ENCODE peak calls at places on chromosomes 3 and 15, in four cellular contexts. Q is IMR-90, K is K562, B is GM12878. C is an unnamed sample.

GRCh38 chr3:115808816-115809215 is 185.5 kb downstream of the GAP43 start:
- DNase-seq in Q (no peak), K (no peak), B (no peak), C (no peak)

GRCh38 chr15:66761723-66762595 is 59.9 kb downstream of the SMAD6 start:
- DNase-seq in Q (no peak), K (no peak), B (no peak), C (no peak)

GRCh38 chr3:193342551-193342950 is 36.0 kb downstream of the ATP13A5 start:
- DNase-seq in Q (no peak), K (no peak), B (no peak), C (no peak)

GRCh38 chr3:10278501-10278900 is 14.2 kb downstream of the GHRL start:
- DNase-seq in Q (no peak), K (no peak), B (no peak), C (no peak)

GRCh38 chr3:25854635-25855034 is 64.7 kb downstream of the OXSM start:
- DNase-seq in Q (peak), K (no peak), B (no peak), C (peak)

GRCh38 chr3:129493206-129493605 is 35.2 kb upstream of the RHO start:
- DNase-seq in Q (no peak), K (no peak), B (no peak), C (no peak)

GRCh38 chr15:29990035-29990434 is 92.7 kb upstream of the GOLGA8J start:
- DNase-seq in Q (no peak), K (no peak), B (no peak), C (no peak)

GRCh38 chr15:57216288-57216687 is 160.0 kb upstream of the CGNL1 start:
- DNase-seq in Q (peak), K (no peak), B (no peak), C (no peak)

GRCh38 chr15:51620647-51621046 is 1.9 kb downstream of the DMXL2 start:
- DNase-seq in Q (no peak), K (no peak), B (no peak), C (no peak)

GRCh38 chr3:150603888-150604319 is 783 bp downstream of the SELENOT start:
- DNase-seq in Q (no peak), K (no peak), B (no peak), C (no peak)

GRCh38 chr3:154428369-154429206 is 1.4 kb downstream of the GPR149 start:
- DNase-seq in Q (no peak), K (no peak), B (no peak), C (no peak)

GRCh38 chr3:160134964-160135363 is 90.3 kb upstream of the C3orf80 start:
- DNase-seq in Q (peak), K (no peak), B (no peak), C (no peak)

GRCh38 chr15:63675263-63675662 is 78.1 kb downstream of the FBXL22 start:
- DNase-seq in Q (no peak), K (no peak), B (no peak), C (no peak)

GRCh38 chr3:109413049-109413448 is 75.7 kb upstream of the DPPA4 start:
- DNase-seq in Q (no peak), K (no peak), B (no peak), C (no peak)

GRCh38 chr3:98732239-98733054 is 30.7 kb upstream of the ST3GAL6 start:
- DNase-seq in Q (no peak), K (no peak), B (no peak), C (peak)

GRCh38 chr3:56342475-56342874 is 125.8 kb downstream of the ERC2 start:
- DNase-seq in Q (no peak), K (no peak), B (no peak), C (no peak)

GRCh38 chr3:14261229-14261628 is 82.6 kb downstream of the LSM3 start:
- DNase-seq in Q (peak), K (peak), B (peak), C (peak)

GRCh38 chr3:62462097-62462789 is 88.9 kb upstream of the FEZF2 start:
- DNase-seq in Q (no peak), K (no peak), B (no peak), C (no peak)

GRCh38 chr3:152244156-152244888 is 24.4 kb upstream of the MBNL1 start:
- DNase-seq in Q (no peak), K (no peak), B (no peak), C (no peak)

DNA sequence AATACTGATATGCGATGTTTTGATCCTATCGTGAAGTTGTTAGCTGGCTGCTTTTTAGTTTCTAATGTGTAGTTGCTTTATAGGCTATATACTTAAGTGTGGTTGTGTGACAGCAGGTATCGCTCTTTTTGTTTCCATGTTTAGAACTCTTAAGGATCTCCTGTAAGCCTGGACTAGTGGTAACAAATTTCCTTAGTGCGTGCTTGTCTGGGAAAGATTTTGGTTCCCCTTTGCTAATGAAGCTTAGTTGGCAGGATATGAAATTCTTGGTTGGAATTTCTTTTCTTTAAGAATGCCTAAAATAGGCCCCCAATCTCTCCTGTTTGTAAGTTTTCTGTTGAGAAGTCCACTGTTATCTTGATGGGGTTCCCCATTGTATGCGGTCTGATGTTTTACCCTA is 173.6 kb downstream of the DOCK3 start:
- DNase-seq in Q (no peak), K (no peak), B (no peak), C (no peak)
- TF ChIP-seq ELK1 in Q (no peak), K (no peak), B (no peak), C (no peak)

GRCh38 chr3:49427581-49427980 is 1.5 kb downstream of the NICN1 start:
- DNase-seq in Q (no peak), K (no peak), B (no peak), C (no peak)
- TF ChIP-seq ELK1 in Q (no peak), K (no peak), B (no peak), C (no peak)

GRCh38 chr3:185820973-185821758 is 3.7 kb downstream of the IGF2BP2 start:
- DNase-seq in Q (peak), K (no peak), B (no peak), C (peak)
- TF ChIP-seq ELK1 in Q (no peak), K (no peak), B (no peak), C (no peak)

GRCh38 chr15:99211926-99212325 is 37.5 kb downstream of the TTC23 start:
- DNase-seq in Q (peak), K (no peak), B (no peak), C (peak)

GRCh38 chr15:99209326-99209725 is 40.1 kb downstream of the TTC23 start:
- DNase-seq in Q (no peak), K (no peak), B (no peak), C (no peak)

GRCh38 chr15:99212401-99212800 is 37.0 kb downstream of the TTC23 start:
- DNase-seq in Q (peak), K (no peak), B (no peak), C (peak)

GRCh38 chr15:99210334-99210733 is 39.0 kb downstream of the TTC23 start:
- DNase-seq in Q (no peak), K (no peak), B (no peak), C (no peak)

DNA sequence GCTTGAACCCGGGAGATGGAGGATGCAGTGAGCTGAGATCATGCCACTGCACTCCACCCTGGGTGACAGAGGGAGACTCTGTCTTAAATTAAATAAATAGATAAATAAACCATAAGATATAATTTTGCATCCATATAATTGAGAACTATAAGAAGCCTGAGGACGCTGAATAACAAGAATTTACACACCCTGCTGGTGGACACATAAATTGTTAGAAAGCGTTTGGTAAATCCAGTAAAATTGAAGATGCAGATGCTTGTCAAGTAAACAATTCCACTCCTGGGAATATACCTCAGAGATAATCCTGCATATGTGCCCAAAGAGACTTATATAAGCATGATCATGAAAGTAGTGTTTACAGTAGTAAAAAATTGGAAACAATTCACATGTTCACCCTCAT is 41.7 kb downstream of the TTC23 start:
- DNase-seq in Q (no peak), K (no peak), B (no peak), C (no peak)
- TF ChIP-seq ELK1 in Q (no peak), K (no peak), B (no peak), C (no peak)

C was measured in A549.